ENCODE peak calls at places on chromosomes 3 and 15, in four cellular contexts. N, D, I and M are unnamed samples.

GRCh38 chr15:90149609-90150340 is 47.5 kb upstream of the IDH2 start:
- DNase-seq in N (no peak), D (no peak), I (no peak), M (no peak)

GRCh38 chr3:163327086-163327485 is 1751.2 kb downstream of the SI start:
- DNase-seq in N (no peak), D (no peak), I (no peak), M (no peak)

GRCh38 chr3:32994045-32994444 is 42.6 kb downstream of the CCR4 start:
- DNase-seq in N (no peak), D (no peak), I (no peak), M (no peak)

GRCh38 chr15:57216288-57216687 is 160.0 kb upstream of the CGNL1 start:
- DNase-seq in N (no peak), D (no peak), I (peak), M (no peak)

GRCh38 chr15:78347586-78348543 is 7.7 kb downstream of the CRABP1 start:
- DNase-seq in N (no peak), D (no peak), I (no peak), M (no peak)

GRCh38 chr3:43909149-43909548 is 218.4 kb downstream of the ABHD5 start:
- DNase-seq in N (no peak), D (no peak), I (no peak), M (peak)

GRCh38 chr15:50135123-50135541 is 16.1 kb upstream of the ATP8B4 start:
- DNase-seq in N (no peak), D (no peak), I (no peak), M (no peak)

GRCh38 chr15:49273734-49274318 is 103.8 kb downstream of the GALK2 start:
- DNase-seq in N (no peak), D (no peak), I (no peak), M (no peak)

GRCh38 chr15:74788716-74789151 is 6.9 kb downstream of the CSK start:
- DNase-seq in N (peak), D (no peak), I (no peak), M (no peak)

GRCh38 chr3:105938826-105939225 is 70.0 kb upstream of the CBLB start:
- DNase-seq in N (no peak), D (no peak), I (no peak), M (no peak)

DNA sequence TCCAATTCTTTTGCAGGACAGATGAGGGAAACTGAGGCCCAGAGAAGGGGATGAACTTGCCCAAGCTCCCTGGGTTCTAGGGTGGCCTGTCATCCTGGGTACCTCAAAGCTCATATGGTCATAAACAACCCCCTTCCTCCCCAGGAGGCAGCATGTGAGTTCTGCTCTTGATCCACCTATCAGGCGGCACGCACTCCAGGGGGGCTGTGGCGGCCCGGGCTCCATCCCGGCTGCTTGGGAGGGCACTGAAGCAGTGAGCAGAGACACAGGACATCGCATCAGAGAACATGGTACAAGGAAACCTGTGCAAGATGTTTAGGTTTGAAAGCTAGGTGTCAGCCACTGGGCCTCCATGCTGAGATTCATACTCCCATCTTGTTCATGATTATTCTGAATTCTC is 34.2 kb downstream of the CPN2 start:
- DNase-seq in N (no peak), D (no peak), I (no peak), M (no peak)
- TF ChIP-seq CTCF in N (no peak), D (no peak), I (no peak), M (no peak)

GRCh38 chr15:66936115-66936863 is 129.1 kb upstream of the SMAD3 start:
- DNase-seq in N (no peak), D (peak), I (no peak), M (no peak)

GRCh38 chr15:66934315-66934930 is 131.0 kb upstream of the SMAD3 start:
- DNase-seq in N (no peak), D (no peak), I (no peak), M (no peak)

GRCh38 chr15:66935121-66935520 is 130.3 kb upstream of the SMAD3 start:
- DNase-seq in N (no peak), D (no peak), I (no peak), M (no peak)

GRCh38 chr15:66936864-66937245 is 128.5 kb upstream of the SMAD3 start:
- DNase-seq in N (no peak), D (no peak), I (no peak), M (no peak)

GRCh38 chr15:66935688-66936087 is 129.7 kb upstream of the SMAD3 start:
- DNase-seq in N (no peak), D (no peak), I (no peak), M (no peak)
- H3K27ac ChIP-seq in N (no peak), D (peak), I (no peak), M (peak)

DNA sequence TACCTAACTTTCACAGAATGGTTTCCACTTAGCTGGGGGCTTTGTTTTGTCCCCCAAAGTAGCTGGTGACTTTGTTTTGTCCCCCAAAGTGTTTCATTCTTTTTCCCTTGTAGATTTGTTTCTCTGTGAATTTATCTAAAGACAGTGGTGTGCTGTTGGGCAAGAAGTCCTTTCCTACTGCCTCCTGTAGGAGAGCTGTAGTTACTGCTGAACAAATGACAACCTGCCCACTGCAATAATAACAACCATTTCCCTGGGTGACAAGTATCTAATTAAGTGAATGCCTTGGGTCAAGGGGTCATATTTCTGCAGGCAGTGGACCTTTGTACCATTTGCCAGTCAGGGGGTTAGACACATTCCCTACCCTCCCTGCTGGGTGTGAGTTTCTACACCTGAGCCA is 125.4 kb upstream of the BFSP2 start:
- DNase-seq in N (no peak), D (no peak), I (no peak), M (no peak)
- TF ChIP-seq CTCF in N (no peak), D (no peak), I (peak), M (no peak)

DNA sequence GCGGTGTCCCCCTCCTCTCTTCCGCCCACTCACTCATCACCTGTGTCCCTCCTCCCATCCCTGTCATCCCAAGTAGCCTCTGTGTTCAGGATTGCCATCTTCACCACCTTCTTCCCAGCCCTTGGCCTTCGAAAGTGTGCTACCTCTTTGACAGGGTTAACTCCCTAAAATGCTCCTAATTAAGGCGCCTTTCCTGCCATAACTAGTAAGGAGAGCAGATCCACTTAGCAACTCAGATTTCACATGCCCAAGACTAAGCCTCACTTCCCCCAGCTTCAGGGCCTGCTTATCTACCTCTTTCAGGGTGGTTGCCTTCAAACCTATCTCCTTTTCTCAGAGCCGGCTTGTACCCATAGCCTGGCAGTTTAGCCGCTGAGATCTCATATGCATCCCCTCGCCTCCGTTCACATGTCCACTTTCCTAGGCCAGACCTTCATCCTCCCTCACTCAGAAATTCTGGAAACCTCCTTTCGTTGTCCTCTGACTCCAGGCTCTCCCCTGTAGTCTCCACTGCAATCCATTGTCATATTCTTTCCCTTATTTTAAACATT is 953 bp upstream of the FSTL1 start:
- DNase-seq in N (no peak), D (no peak), I (no peak), M (no peak)
- H3K27ac ChIP-seq in N (no peak), D (peak), I (peak), M (peak)

DNA sequence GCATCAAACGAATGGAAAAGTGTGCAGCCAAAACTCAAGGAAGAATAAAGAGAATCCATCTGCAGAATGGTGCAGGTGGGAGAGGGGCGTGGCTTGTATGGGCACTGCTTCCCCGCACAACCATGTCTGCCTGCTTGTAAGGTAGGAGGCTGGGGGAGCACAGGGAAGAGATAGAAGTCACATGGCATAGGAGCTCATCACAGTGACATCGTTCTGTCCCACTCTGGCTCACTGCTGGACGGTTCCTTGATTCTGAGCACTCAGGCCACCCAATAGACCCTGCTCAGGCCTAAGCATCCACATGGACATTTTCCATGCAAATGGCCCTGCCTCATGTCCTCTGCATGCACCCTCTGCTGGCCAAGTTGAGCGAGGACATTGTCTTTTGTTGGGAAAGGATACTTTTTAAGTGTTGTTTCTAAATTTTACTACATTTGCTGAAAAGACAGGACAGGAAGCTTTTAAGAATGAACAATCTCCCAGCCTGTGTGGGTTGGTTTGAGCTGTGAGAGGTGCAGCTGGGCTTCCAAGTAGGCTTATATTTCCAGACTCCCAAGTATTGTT is 3.1 kb downstream of the MYLK start:
- DNase-seq in N (no peak), D (no peak), I (peak), M (no peak)
- TF ChIP-seq CTCF in N (no peak), D (no peak), I (peak), M (no peak)

DNA sequence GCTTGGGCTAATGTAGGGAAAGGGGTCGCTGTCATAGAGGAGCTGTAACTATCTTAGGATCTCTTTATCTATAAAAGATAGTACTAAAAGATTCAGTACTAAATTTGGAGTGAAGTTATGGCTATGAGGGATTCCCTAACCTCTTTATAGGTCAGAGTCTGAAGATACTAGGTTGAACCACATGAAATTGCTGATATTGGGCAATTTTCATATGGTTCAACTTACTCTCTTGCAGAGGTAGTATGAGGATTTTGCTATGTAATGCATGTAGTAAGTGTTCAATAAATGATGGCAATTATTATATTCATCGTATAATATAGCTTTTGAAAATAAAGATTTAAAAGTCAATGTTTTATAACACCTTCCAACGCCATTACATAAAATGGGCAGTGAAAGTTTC is 1.9 kb upstream of the TFDP2 start:
- DNase-seq in N (no peak), D (no peak), I (no peak), M (no peak)
- H3K27ac ChIP-seq in N (no peak), D (no peak), I (no peak), M (no peak)

DNA sequence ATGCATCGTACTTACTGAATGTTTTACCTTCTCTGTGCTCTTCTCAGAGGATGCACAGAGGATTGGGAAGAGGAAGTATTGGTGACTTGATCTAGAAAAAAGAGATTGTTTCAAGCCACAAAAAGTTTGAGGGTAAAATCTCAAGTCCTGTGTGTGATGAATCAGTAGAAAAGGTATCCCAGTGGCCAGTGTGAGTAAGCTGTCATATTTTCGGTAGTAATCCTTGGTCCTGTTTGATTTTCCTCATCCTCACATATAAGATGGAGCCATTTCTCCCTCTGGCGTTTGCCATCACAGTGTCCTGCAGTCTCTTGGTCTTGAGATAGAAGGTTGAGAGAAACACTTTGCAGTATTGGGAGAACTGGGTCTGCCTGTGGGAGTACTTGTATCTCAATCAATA is 166.8 kb downstream of the LPP start:
- DNase-seq in N (no peak), D (no peak), I (no peak), M (no peak)
- TF ChIP-seq CTCF in N (no peak), D (no peak), I (no peak), M (no peak)

GRCh38 chr3:192079098-192079497 is 618.1 kb downstream of the PYDC2 start:
- DNase-seq in N (no peak), D (no peak), I (no peak), M (no peak)

GRCh38 chr3:192077795-192078497 is 617.0 kb downstream of the PYDC2 start:
- DNase-seq in N (no peak), D (no peak), I (no peak), M (no peak)

GRCh38 chr3:192080336-192080735 is 619.4 kb downstream of the PYDC2 start:
- DNase-seq in N (no peak), D (no peak), I (no peak), M (no peak)

GRCh38 chr3:192082733-192083660 is 622.0 kb downstream of the PYDC2 start:
- DNase-seq in N (no peak), D (no peak), I (peak), M (no peak)
- H3K27ac ChIP-seq in N (no peak), D (no peak), I (no peak), M (no peak)